ENCODE peak calls at places on chromosome 10, in seven cellular contexts. X is RCC 7860; E is activated CD8-positive, alpha-beta memory T cell treated with anti-CD3 and anti-CD28 coated beads, Interleukin-2, amount 50 U/mL, for 4 hours; G is retina; F is BE2C; I is astrocyte of the spinal cord; J is A549. A is an unnamed sample.

GRCh38 chr10:5536486-5536885 is 11.7 kb downstream of the CALML3 start:
- DNase-seq in G (no peak), F (no peak), I (no peak), J (no peak), E (no peak), X (no peak), A (no peak)

GRCh38 chr10:1853801-1854200 is 116.5 kb upstream of the ADARB2 start:
- DNase-seq in G (no peak), X (no peak), F (no peak), E (no peak), J (no peak), I (no peak), A (no peak)

GRCh38 chr10:73843254-73843653 is 31.1 kb downstream of the CAMK2G start:
- DNase-seq in F (no peak), J (no peak), X (no peak), E (no peak), G (no peak), I (no peak), A (no peak)

GRCh38 chr10:102064868-102065560 is at the start of gene HPS6:
- DNase-seq in X (peak), E (peak), I (peak), F (peak), G (peak), J (peak), A (peak)

GRCh38 chr10:43846187-43846680 is 197.6 kb upstream of the ZNF32 start:
- DNase-seq in F (no peak), J (no peak), E (peak), X (no peak), G (no peak), I (peak), A (no peak)

GRCh38 chr10:1377756-1378397 is 321.7 kb downstream of the WDR37 start:
- DNase-seq in E (no peak), F (no peak), I (no peak), X (no peak), J (no peak), G (no peak), A (no peak)

GRCh38 chr10:89217057-89217990 is 10.2 kb upstream of the CH25H start:
- DNase-seq in E (peak), I (peak), X (peak), F (peak), J (peak), G (peak), A (peak)

GRCh38 chr10:12847361-12847975 is 154.0 kb downstream of the CCDC3 start:
- DNase-seq in J (no peak), F (peak), I (no peak), G (no peak), E (no peak), X (no peak), A (no peak)

GRCh38 chr10:35422236-35422635 is 85.9 kb downstream of the CCNY start:
- DNase-seq in E (no peak), F (no peak), I (no peak), J (no peak), X (peak), G (no peak), A (no peak)

GRCh38 chr10:31896972-31897384 is 31.7 kb downstream of the ARHGAP12 start:
- DNase-seq in X (no peak), I (peak), E (no peak), G (no peak), F (no peak), J (peak), A (no peak)

GRCh38 chr10:49243610-49244283 is 55.2 kb upstream of the C10orf71 start:
- DNase-seq in I (no peak), X (no peak), G (no peak), J (no peak), F (no peak), E (no peak), A (no peak)

GRCh38 chr10:86086418-86086817 is 280.2 kb downstream of the GRID1 start:
- DNase-seq in I (no peak), E (no peak), F (no peak), J (no peak), X (no peak), G (no peak), A (no peak)

GRCh38 chr10:3692331-3692860 is 92.6 kb downstream of the KLF6 start:
- DNase-seq in F (no peak), J (no peak), X (no peak), I (no peak), G (no peak), E (no peak), A (no peak)

GRCh38 chr10:25745976-25746375 is 188.1 kb upstream of the MYO3A start:
- DNase-seq in E (no peak), X (no peak), F (no peak), J (no peak), G (no peak), I (no peak), A (no peak)

GRCh38 chr10:74329873-74330272 is 178.9 kb downstream of the ADK start:
- DNase-seq in F (no peak), J (no peak), E (no peak), G (no peak), I (no peak), X (peak), A (no peak)

GRCh38 chr10:51010977-51011376 is 63.3 kb upstream of the PRKG1 start:
- DNase-seq in G (no peak), X (peak), J (peak), F (no peak), I (peak), E (no peak), A (peak)

GRCh38 chr10:24360286-24361127 is 151.6 kb downstream of the KIAA1217 start:
- DNase-seq in J (peak), F (peak), X (peak), E (no peak), I (peak), G (peak), A (peak)

GRCh38 chr10:35355971-35356724 is 19.8 kb downstream of the CCNY start:
- DNase-seq in E (no peak), X (no peak), F (no peak), G (no peak), J (no peak), I (no peak), A (peak)

GRCh38 chr10:114755537-114755936 is 66.0 kb upstream of the FHIP2A start:
- DNase-seq in X (no peak), J (no peak), E (no peak), G (no peak), I (no peak), F (no peak), A (no peak)

GRCh38 chr10:21406595-21407218 is 118.8 kb downstream of the SKIDA1 start:
- DNase-seq in X (no peak), I (peak), J (no peak), F (no peak), G (no peak), E (no peak), A (no peak)

GRCh38 chr10:68560201-68560915 is at the start of gene TET1:
- DNase-seq in J (peak), E (peak), X (no peak), I (no peak), F (peak), G (peak), A (peak)

GRCh38 chr10:95240811-95241210 is 46.8 kb downstream of the ACSM6 start:
- DNase-seq in E (no peak), G (no peak), J (no peak), F (no peak), X (no peak), I (no peak), A (no peak)

GRCh38 chr10:104391150-104391968 is 37.7 kb downstream of the CFAP58 start:
- DNase-seq in E (no peak), F (no peak), J (no peak), I (no peak), X (peak), G (no peak), A (no peak)

GRCh38 chr10:98694014-98694413 is 247.3 kb upstream of the HPS1 start:
- DNase-seq in F (no peak), I (no peak), E (no peak), G (no peak), X (no peak), J (no peak), A (no peak)

GRCh38 chr10:97596101-97597055 is 6.9 kb downstream of the C10orf62 start:
- DNase-seq in I (peak), F (no peak), J (peak), E (no peak), X (peak), G (no peak), A (no peak)

GRCh38 chr10:14587540-14588083 is 187.1 kb downstream of the FAM107B start:
- DNase-seq in G (no peak), E (no peak), X (no peak), J (no peak), F (no peak), I (no peak), A (no peak)

GRCh38 chr10:118738422-118738821 is 16.3 kb downstream of the CACUL1 start:
- DNase-seq in F (no peak), X (no peak), I (no peak), J (no peak), E (no peak), G (no peak), A (no peak)

GRCh38 chr10:129845081-129845823 is 118.8 kb downstream of the EBF3 start:
- DNase-seq in J (no peak), E (no peak), I (no peak), F (no peak), X (no peak), G (no peak), A (no peak)

GRCh38 chr10:29865700-29866355 is 193.6 kb downstream of the JCAD start:
- DNase-seq in E (no peak), G (no peak), F (no peak), J (no peak), X (no peak), I (no peak), A (no peak)

GRCh38 chr10:113520606-113521481 is 32.0 kb upstream of the HABP2 start:
- DNase-seq in F (peak), X (peak), J (peak), I (peak), G (peak), E (no peak), A (peak)

GRCh38 chr10:80465839-80466590 is 11.9 kb downstream of the TSPAN14 start:
- DNase-seq in X (no peak), E (peak), F (no peak), G (no peak), I (no peak), J (no peak), A (no peak)

GRCh38 chr10:642186-642890 is 47.1 kb downstream of the DIP2C start:
- DNase-seq in I (no peak), F (no peak), X (no peak), J (no peak), G (no peak), E (no peak), A (no peak)

GRCh38 chr10:130138479-130138866 is 2.3 kb downstream of the GLRX3 start:
- DNase-seq in E (no peak), X (peak), I (peak), G (no peak), F (no peak), J (peak), A (no peak)

GRCh38 chr10:101495324-101495925 is 92.6 kb downstream of the POLL start:
- DNase-seq in G (no peak), I (no peak), J (no peak), X (no peak), E (no peak), F (peak), A (no peak)

GRCh38 chr10:11204355-11204879 is 186.7 kb downstream of the CELF2 start:
- DNase-seq in X (no peak), F (no peak), E (no peak), I (no peak), J (no peak), G (peak), A (no peak)

A was measured in GM13977.